ENCODE peak calls at places on chromosome 1, in ten cellular contexts. L is psoas muscle, H is B cell, D is HFF-Myc, K is lower lobe of right lung, V is GM13976, O is uterus, E is IMR-90, F is fibroblast of pulmonary artery, S is progenitor cell of endocrine pancreas. N is an unnamed sample.
A peak's percentile ranks its signal among the peaks of the same experiment; 100 is the strongest.

GRCh38 chr1:116664366-116664983 is 3.1 kb downstream of the IGSF3 start:
- DNase-seq in L (no peak), H (no peak), D (no peak), K (no peak), V (no peak), O (no peak), E (no peak), F (no peak), S (no peak), N (no peak)

GRCh38 chr1:203559523-203559922 is 65.6 kb downstream of the OPTC start:
- DNase-seq in L (peak; percentile 65), H (no peak), D (no peak), K (no peak), V (no peak), O (peak; percentile 54), E (peak; percentile 87), F (peak; percentile 78), S (no peak), N (no peak)

GRCh38 chr1:56584910-56585528 is 5.7 kb upstream of the PLPP3 start:
- DNase-seq in L (no peak), H (peak; percentile 63), D (peak; percentile 43), K (no peak), V (peak; percentile 55), O (peak; percentile 38), E (peak; percentile 77), F (peak; percentile 83), S (no peak), N (no peak)

GRCh38 chr1:204974326-204974725 is 68.7 kb upstream of the CNTN2 start:
- DNase-seq in L (no peak), H (no peak), D (no peak), K (no peak), V (no peak), O (no peak), E (no peak), F (no peak), S (no peak), N (no peak)

GRCh38 chr1:18907021-18907913 is 4.9 kb upstream of the ALDH4A1 start:
- DNase-seq in L (peak; percentile 74), H (peak; percentile 78), D (no peak), K (peak; percentile 73), V (peak; percentile 76), O (peak; percentile 70), E (peak; percentile 64), F (peak; percentile 80), S (peak; percentile 34), N (no peak)

GRCh38 chr1:53462769-53463501 is 3.7 kb downstream of the DMRTB1 start:
- DNase-seq in L (no peak), H (no peak), D (no peak), K (no peak), V (peak; percentile 16), O (no peak), E (no peak), F (no peak), S (no peak), N (no peak)

GRCh38 chr1:64082459-64082858 is 121.0 kb upstream of the UBE2U start:
- DNase-seq in L (peak; percentile 41), H (no peak), D (no peak), K (no peak), V (no peak), O (no peak), E (peak; percentile 61), F (peak; percentile 31), S (no peak), N (no peak)

GRCh38 chr1:184618851-184619250 is 135.8 kb downstream of the EDEM3 start:
- DNase-seq in L (no peak), H (no peak), D (no peak), K (no peak), V (no peak), O (no peak), E (no peak), F (no peak), S (no peak), N (no peak)

GRCh38 chr1:155961937-155962336 is 16.4 kb downstream of the ARHGEF2 start:
- DNase-seq in L (peak; percentile 83), H (no peak), D (peak; percentile 81), K (no peak), V (no peak), O (peak; percentile 75), E (peak; percentile 97), F (peak; percentile 93), S (no peak), N (no peak)

GRCh38 chr1:244778356-244778755 is 57.1 kb upstream of the COX20 start:
- DNase-seq in L (no peak), H (no peak), D (peak; percentile 68), K (no peak), V (no peak), O (no peak), E (peak; percentile 91), F (peak; percentile 80), S (no peak), N (no peak)

GRCh38 chr1:164842891-164843290 is 283.9 kb downstream of the PBX1 start:
- DNase-seq in L (no peak), H (no peak), D (no peak), K (no peak), V (no peak), O (no peak), E (peak; percentile 1), F (peak; percentile 22), S (no peak), N (no peak)

GRCh38 chr1:102970496-102971078 is 137.7 kb downstream of the COL11A1 start:
- DNase-seq in L (no peak), H (peak; percentile 12), D (peak; percentile 37), K (no peak), V (peak; percentile 41), O (no peak), E (peak; percentile 75), F (peak; percentile 86), S (no peak), N (no peak)

GRCh38 chr1:178126790-178127189 is 32.9 kb downstream of the RASAL2 start:
- DNase-seq in L (no peak), H (no peak), D (peak; percentile 14), K (no peak), V (no peak), O (no peak), E (peak; percentile 95), F (peak; percentile 80), S (no peak), N (no peak)

GRCh38 chr1:9603307-9603706 is 14.6 kb downstream of the TMEM201 start:
- DNase-seq in L (no peak), H (no peak), D (no peak), K (no peak), V (no peak), O (no peak), E (no peak), F (no peak), S (no peak), N (no peak)

GRCh38 chr1:181131255-181131901 is 42.9 kb downstream of the IER5 start:
- DNase-seq in L (no peak), H (peak; percentile 70), D (no peak), K (no peak), V (peak; percentile 84), O (no peak), E (no peak), F (no peak), S (no peak), N (no peak)

GRCh38 chr1:159012495-159012894 is 2.8 kb downstream of the IFI16 start:
- DNase-seq in L (no peak), H (peak; percentile 30), D (no peak), K (no peak), V (no peak), O (no peak), E (peak; percentile 24), F (no peak), S (no peak), N (no peak)

GRCh38 chr1:55400560-55400959 is 185.4 kb upstream of the USP24 start:
- DNase-seq in L (no peak), H (no peak), D (peak; percentile 97), K (no peak), V (no peak), O (no peak), E (no peak), F (no peak), S (no peak), N (no peak)

GRCh38 chr1:195096051-195096521 is 1512.2 kb downstream of the KCNT2 start:
- DNase-seq in L (no peak), H (no peak), D (no peak), K (no peak), V (no peak), O (no peak), E (no peak), F (no peak), S (no peak), N (no peak)

GRCh38 chr1:153977250-153978240 is at the start of gene JTB:
- DNase-seq in L (peak; percentile 94), H (peak; percentile 86), D (peak; percentile 51), K (peak; percentile 95), V (peak; percentile 93), O (peak; percentile 86), E (peak; percentile 78), F (peak; percentile 78), S (peak; percentile 66), N (peak; percentile 91)
- TF ChIP-seq CTCF in L (no peak), H (no peak), D (no peak), K (peak; percentile 7), V (no peak), O (peak; percentile 25), E (no peak), F (no peak), S (peak; percentile 19), N (no peak)

GRCh38 chr1:93846929-93847810 is 31.8 kb downstream of the DNTTIP2 start:
- DNase-seq in L (peak; percentile 93), H (peak; percentile 98), D (peak; percentile 72), K (peak; percentile 90), V (peak; percentile 86), O (peak; percentile 93), E (peak; percentile 82), F (peak; percentile 90), S (peak; percentile 75), N (peak; percentile 94)
- TF ChIP-seq CTCF in L (no peak), H (no peak), D (no peak), K (peak; percentile 20), V (no peak), O (no peak), E (no peak), F (no peak), S (peak; percentile 33), N (no peak)

GRCh38 chr1:41330588-41331545 is 30.4 kb upstream of the FOXO6 start:
- DNase-seq in L (no peak), H (no peak), D (no peak), K (no peak), V (no peak), O (no peak), E (no peak), F (no peak), S (no peak), N (peak; percentile 70)
- TF ChIP-seq CTCF in L (no peak), H (no peak), D (peak; percentile 35), K (no peak), V (no peak), O (no peak), E (no peak), F (peak; percentile 23), S (peak; percentile 25), N (peak; percentile 11)

DNA sequence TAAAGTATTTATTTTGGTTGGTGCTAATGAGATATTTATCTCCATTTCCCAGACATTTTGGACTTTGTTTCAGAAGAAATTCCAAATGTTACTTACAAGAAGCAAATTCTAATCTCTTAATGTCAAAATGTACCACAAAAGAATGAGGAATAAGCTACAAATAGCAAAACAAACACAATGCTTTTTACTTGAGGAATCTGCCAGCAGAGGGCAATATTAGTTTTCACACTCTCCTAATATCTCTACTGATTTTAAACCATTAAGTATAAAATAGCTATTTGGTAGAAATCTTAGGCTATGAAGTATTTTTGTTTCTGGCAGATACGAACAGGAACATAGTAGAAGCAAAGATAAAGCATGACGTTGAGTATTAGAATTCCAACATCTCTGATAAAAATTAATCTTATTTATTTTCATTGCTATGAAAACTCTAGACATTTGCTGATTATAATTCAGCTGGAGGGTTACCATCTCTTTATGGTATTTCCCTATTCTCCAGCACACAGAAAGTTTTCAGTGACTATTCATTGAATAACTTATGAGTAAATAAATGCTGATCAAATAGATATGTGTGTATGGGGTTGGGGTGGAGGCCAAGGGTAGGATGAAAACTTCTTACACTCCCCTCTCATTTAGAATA is 13.4 kb upstream of the HMCN1 start:
- DNase-seq in L (no peak), H (peak; percentile 8), D (peak; percentile 43), K (no peak), V (no peak), O (no peak), E (peak; percentile 64), F (peak; percentile 81), S (no peak), N (no peak)
- TF ChIP-seq CTCF in L (peak; percentile 45), H (peak; percentile 46), D (peak; percentile 42), K (peak; percentile 61), V (peak; percentile 22), O (peak; percentile 41), E (peak; percentile 57), F (peak; percentile 72), S (peak; percentile 58), N (peak; percentile 76)